ENCODE peak calls at places on chromosomes 11 and 22, in six cellular contexts. One of them, this sample, is unnamed.

GRCh38 chr11:97454988-97455387 is 1065.2 kb downstream of the JRKL start:
- DNase-seq in iris pigment epithelial cell: peak
- DNase-seq in naive B cell: no peak
- DNase-seq in non-pigmented ciliary epithelial cell: peak
- DNase-seq in CD4-positive, CD25-positive, alpha-beta regulatory T cell: no peak
- DNase-seq in fibroblast of pulmonary artery: peak
- DNase-seq in this sample: no peak

GRCh38 chr11:33687733-33688479 is 12.7 kb downstream of the C11orf91 start:
- DNase-seq in iris pigment epithelial cell: peak
- DNase-seq in CD4-positive, CD25-positive, alpha-beta regulatory T cell: peak
- DNase-seq in non-pigmented ciliary epithelial cell: no peak
- DNase-seq in fibroblast of pulmonary artery: peak
- DNase-seq in naive B cell: no peak
- DNase-seq in this sample: peak

GRCh38 chr22:27883656-27884350 is 35.3 kb downstream of the PITPNB start:
- DNase-seq in iris pigment epithelial cell: no peak
- DNase-seq in non-pigmented ciliary epithelial cell: no peak
- DNase-seq in naive B cell: no peak
- DNase-seq in CD4-positive, CD25-positive, alpha-beta regulatory T cell: no peak
- DNase-seq in fibroblast of pulmonary artery: no peak
- DNase-seq in this sample: no peak

GRCh38 chr11:940496-941135 is 14.9 kb downstream of the AP2A2 start:
- DNase-seq in naive B cell: no peak
- DNase-seq in fibroblast of pulmonary artery: no peak
- DNase-seq in non-pigmented ciliary epithelial cell: no peak
- DNase-seq in iris pigment epithelial cell: no peak
- DNase-seq in CD4-positive, CD25-positive, alpha-beta regulatory T cell: no peak
- DNase-seq in this sample: no peak

GRCh38 chr11:119599864-119600593 is 129.0 kb downstream of the NECTIN1 start:
- DNase-seq in non-pigmented ciliary epithelial cell: no peak
- DNase-seq in CD4-positive, CD25-positive, alpha-beta regulatory T cell: no peak
- DNase-seq in iris pigment epithelial cell: no peak
- DNase-seq in fibroblast of pulmonary artery: no peak
- DNase-seq in naive B cell: no peak
- DNase-seq in this sample: no peak

GRCh38 chr11:61603667-61604066 is 22.8 kb upstream of the SYT7 start:
- DNase-seq in CD4-positive, CD25-positive, alpha-beta regulatory T cell: no peak
- DNase-seq in naive B cell: no peak
- DNase-seq in fibroblast of pulmonary artery: no peak
- DNase-seq in iris pigment epithelial cell: no peak
- DNase-seq in non-pigmented ciliary epithelial cell: no peak
- DNase-seq in this sample: no peak

GRCh38 chr11:77191823-77192495 is 63.9 kb downstream of the MYO7A start:
- DNase-seq in fibroblast of pulmonary artery: peak
- DNase-seq in non-pigmented ciliary epithelial cell: no peak
- DNase-seq in iris pigment epithelial cell: peak
- DNase-seq in CD4-positive, CD25-positive, alpha-beta regulatory T cell: peak
- DNase-seq in naive B cell: peak
- DNase-seq in this sample: peak

GRCh38 chr11:68714047-68714856 is 29.9 kb downstream of the GAL start:
- DNase-seq in naive B cell: no peak
- DNase-seq in CD4-positive, CD25-positive, alpha-beta regulatory T cell: no peak
- DNase-seq in fibroblast of pulmonary artery: no peak
- DNase-seq in iris pigment epithelial cell: no peak
- DNase-seq in non-pigmented ciliary epithelial cell: no peak
- DNase-seq in this sample: no peak

GRCh38 chr11:83819936-83820549 is 533.9 kb upstream of the CCDC90B start:
- DNase-seq in iris pigment epithelial cell: peak
- DNase-seq in fibroblast of pulmonary artery: peak
- DNase-seq in non-pigmented ciliary epithelial cell: peak
- DNase-seq in CD4-positive, CD25-positive, alpha-beta regulatory T cell: peak
- DNase-seq in naive B cell: peak
- DNase-seq in this sample: peak